ENCODE peak calls at places on chromosomes 6 and 20, in eight cellular contexts. A is fibroblast of villous mesenchyme, S is left ventricle myocardium inferior, E is fibroblast of pulmonary artery, B is tibial nerve, G is HFF-Myc, D is K562, N is A549. W is an unnamed sample.

GRCh38 chr6:153215242-153215641 is 84.2 kb upstream of the RGS17 start:
- DNase-seq in A (peak), S (no peak), E (peak), B (no peak), G (no peak), D (no peak), N (no peak), W (no peak)

GRCh38 chr6:130675072-130675471 is 152.1 kb upstream of the SMLR1 start:
- DNase-seq in A (peak), S (no peak), E (peak), B (no peak), G (no peak), D (no peak), N (no peak), W (no peak)

GRCh38 chr6:69866351-69867074 is at the start of gene COL19A1:
- DNase-seq in A (no peak), S (peak), E (no peak), B (no peak), G (no peak), D (no peak), N (no peak), W (peak)

GRCh38 chr6:137277971-137278602 is 58.9 kb upstream of the IFNGR1 start:
- DNase-seq in A (peak), S (no peak), E (peak), B (no peak), G (no peak), D (no peak), N (peak), W (no peak)

GRCh38 chr6:47677381-47678100 is 20.8 kb upstream of the ADGRF4 start:
- DNase-seq in A (no peak), S (no peak), E (no peak), B (no peak), G (no peak), D (no peak), N (no peak), W (no peak)

GRCh38 chr6:40959781-40960327 is 79.2 kb downstream of the UNC5CL start:
- DNase-seq in A (no peak), S (no peak), E (no peak), B (no peak), G (no peak), D (no peak), N (no peak), W (no peak)

GRCh38 chr20:20498081-20498861 is 130.4 kb downstream of the INSM1 start:
- DNase-seq in A (no peak), S (no peak), E (peak), B (no peak), G (no peak), D (no peak), N (no peak), W (no peak)

GRCh38 chr6:160013987-160014868 is 45.3 kb downstream of the IGF2R start:
- DNase-seq in A (no peak), S (no peak), E (peak), B (no peak), G (no peak), D (no peak), N (no peak), W (no peak)

GRCh38 chr6:144725731-144726522 is 440.8 kb downstream of the UTRN start:
- DNase-seq in A (no peak), S (peak), E (no peak), B (no peak), G (no peak), D (no peak), N (no peak), W (no peak)

GRCh38 chr6:18019539-18020534 is 32.4 kb upstream of the KIF13A start:
- DNase-seq in A (no peak), S (no peak), E (no peak), B (no peak), G (no peak), D (no peak), N (no peak), W (no peak)

GRCh38 chr6:168342626-168343025 is 23.0 kb upstream of the DACT2 start:
- DNase-seq in A (no peak), S (no peak), E (no peak), B (no peak), G (no peak), D (no peak), N (no peak), W (no peak)

GRCh38 chr6:147207351-147207750 is 3.1 kb downstream of the STXBP5 start:
- DNase-seq in A (peak), S (no peak), E (peak), B (no peak), G (no peak), D (no peak), N (no peak), W (no peak)
- H3K4me3 ChIP-seq in A (peak), S (peak), E (peak), B (no peak), G (no peak), D (peak), N (no peak), W (no peak)

GRCh38 chr6:25469797-25470388 is 182.1 kb upstream of the SCGN start:
- DNase-seq in A (no peak), S (no peak), E (no peak), B (no peak), G (no peak), D (no peak), N (no peak), W (no peak)
- TF ChIP-seq CTCF in A (peak), S (peak), E (peak), B (no peak), G (no peak), D (no peak), N (no peak), W (no peak)

GRCh38 chr20:62622877-62623487 is 19.3 kb upstream of the SLCO4A1 start:
- DNase-seq in A (no peak), S (no peak), E (no peak), B (no peak), G (no peak), D (no peak), N (no peak), W (no peak)
- H3K4me3 ChIP-seq in A (no peak), S (peak), E (no peak), B (no peak), G (no peak), D (no peak), N (peak), W (no peak)

GRCh38 chr6:166456360-166457156 is 73.8 kb upstream of the MPC1 start:
- DNase-seq in A (peak), S (no peak), E (peak), B (no peak), G (peak), D (no peak), N (peak), W (no peak)
- TF ChIP-seq CTCF in A (peak), S (peak), E (peak), B (no peak), G (peak), D (no peak), N (no peak), W (peak)

DNA sequence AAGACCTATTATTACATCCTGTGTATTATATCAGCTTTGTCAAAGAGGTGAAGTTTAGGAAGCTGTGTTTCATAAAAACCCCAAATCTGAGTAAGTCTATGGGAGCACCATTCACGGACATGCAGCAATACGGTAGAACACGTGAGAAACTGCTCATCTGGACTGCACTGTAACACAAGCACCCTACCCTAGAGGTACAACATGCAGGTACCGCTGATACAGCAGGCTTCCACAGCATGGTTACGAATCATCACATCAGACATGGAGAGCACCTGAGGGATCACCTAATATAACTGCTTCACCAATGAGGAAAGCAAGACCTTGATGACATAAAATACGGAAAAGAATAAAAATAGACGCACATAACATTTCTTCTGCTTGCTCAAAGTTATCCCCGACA is 96.7 kb downstream of the GMDS start:
- DNase-seq in A (no peak), S (no peak), E (no peak), B (no peak), G (no peak), D (no peak), N (no peak), W (no peak)
- H3K4me3 ChIP-seq in A (no peak), S (no peak), E (no peak), B (no peak), G (no peak), D (no peak), N (no peak), W (no peak)

W was measured in GM12864.